ENCODE peak calls at places on chromosomes 11 and 22, in four cellular contexts. One of them, this sample, is unnamed.

GRCh38 chr22:38026130-38027111 is 30.8 kb upstream of the PICK1 start:
- DNase-seq in CD8-positive, alpha-beta T cell: no peak
- DNase-seq in omental fat pad: no peak
- DNase-seq in osteoblast: peak; percentile 62
- DNase-seq in this sample: no peak

GRCh38 chr11:70603756-70604211 is 205.5 kb downstream of the CTTN start:
- DNase-seq in omental fat pad: no peak
- DNase-seq in CD8-positive, alpha-beta T cell: no peak
- DNase-seq in osteoblast: peak; percentile 79
- DNase-seq in this sample: no peak

GRCh38 chr11:1032310-1032891 is 4.1 kb downstream of the MUC6 start:
- DNase-seq in omental fat pad: no peak
- DNase-seq in osteoblast: no peak
- DNase-seq in CD8-positive, alpha-beta T cell: no peak
- DNase-seq in this sample: no peak

GRCh38 chr11:65524010-65524746 is 705 bp upstream of the SCYL1 start:
- DNase-seq in CD8-positive, alpha-beta T cell: no peak
- DNase-seq in osteoblast: peak; percentile 35
- DNase-seq in omental fat pad: no peak
- DNase-seq in this sample: no peak

GRCh38 chr11:9169595-9170295 is 78.3 kb upstream of the SCUBE2 start:
- DNase-seq in osteoblast: no peak
- DNase-seq in omental fat pad: no peak
- DNase-seq in CD8-positive, alpha-beta T cell: no peak
- DNase-seq in this sample: no peak

GRCh38 chr11:31656051-31656450 is 146.5 kb downstream of the ELP4 start:
- DNase-seq in osteoblast: no peak
- DNase-seq in omental fat pad: no peak
- DNase-seq in CD8-positive, alpha-beta T cell: no peak
- DNase-seq in this sample: no peak

GRCh38 chr11:107218123-107219084 is 200.1 kb upstream of the GUCY1A2 start:
- DNase-seq in osteoblast: no peak
- DNase-seq in omental fat pad: no peak
- DNase-seq in CD8-positive, alpha-beta T cell: no peak
- DNase-seq in this sample: no peak

GRCh38 chr11:102361100-102362021 is 14.3 kb downstream of the BIRC2 start:
- DNase-seq in omental fat pad: no peak
- DNase-seq in osteoblast: no peak
- DNase-seq in CD8-positive, alpha-beta T cell: peak; percentile 53
- DNase-seq in this sample: no peak

GRCh38 chr22:19789828-19790227 is 29.2 kb downstream of the TBX1 start:
- DNase-seq in CD8-positive, alpha-beta T cell: no peak
- DNase-seq in osteoblast: peak; percentile 38
- DNase-seq in omental fat pad: no peak
- DNase-seq in this sample: no peak

GRCh38 chr11:85737738-85738137 is 51.7 kb upstream of the CCDC89 start:
- DNase-seq in osteoblast: no peak
- DNase-seq in CD8-positive, alpha-beta T cell: peak; percentile 31
- DNase-seq in omental fat pad: no peak
- DNase-seq in this sample: no peak

GRCh38 chr22:31345331-31346254 is 553 bp downstream of the PATZ1 start:
- DNase-seq in osteoblast: peak; percentile 100
- DNase-seq in omental fat pad: peak; percentile 44
- DNase-seq in CD8-positive, alpha-beta T cell: peak; percentile 86
- DNase-seq in this sample: peak; percentile 90

GRCh38 chr11:75386912-75387311 is 12.4 kb upstream of the RPS3 start:
- DNase-seq in CD8-positive, alpha-beta T cell: no peak
- DNase-seq in omental fat pad: no peak
- DNase-seq in osteoblast: no peak
- DNase-seq in this sample: no peak

GRCh38 chr22:20953668-20954500 is 13.2 kb upstream of the AIFM3 start:
- DNase-seq in CD8-positive, alpha-beta T cell: no peak
- DNase-seq in omental fat pad: no peak
- DNase-seq in osteoblast: peak; percentile 51
- DNase-seq in this sample: no peak

GRCh38 chr22:30423296-30423958 is 2.1 kb upstream of the MTFP1 start:
- DNase-seq in osteoblast: no peak
- DNase-seq in omental fat pad: no peak
- DNase-seq in CD8-positive, alpha-beta T cell: peak; percentile 38
- DNase-seq in this sample: no peak

GRCh38 chr11:47783087-47783610 is 16.0 kb upstream of the FNBP4 start:
- DNase-seq in CD8-positive, alpha-beta T cell: no peak
- DNase-seq in omental fat pad: no peak
- DNase-seq in osteoblast: no peak
- DNase-seq in this sample: no peak

GRCh38 chr22:40975346-40975745 is 24.2 kb downstream of the RBX1 start:
- DNase-seq in omental fat pad: no peak
- DNase-seq in CD8-positive, alpha-beta T cell: no peak
- DNase-seq in osteoblast: no peak
- DNase-seq in this sample: no peak

GRCh38 chr11:117796456-117797428 is at the start of gene DSCAML1:
- DNase-seq in omental fat pad: no peak
- DNase-seq in osteoblast: peak; percentile 88
- DNase-seq in CD8-positive, alpha-beta T cell: no peak
- DNase-seq in this sample: peak; percentile 60

GRCh38 chr22:43892183-43892894 is 526 bp upstream of the PNPLA5 start:
- DNase-seq in omental fat pad: no peak
- DNase-seq in CD8-positive, alpha-beta T cell: no peak
- DNase-seq in osteoblast: peak; percentile 58
- DNase-seq in this sample: no peak

GRCh38 chr11:133163463-133164419 is 368.6 kb downstream of the OPCML start:
- DNase-seq in CD8-positive, alpha-beta T cell: no peak
- DNase-seq in omental fat pad: no peak
- DNase-seq in osteoblast: peak; percentile 78
- DNase-seq in this sample: no peak

GRCh38 chr11:44305643-44306468 is 4.1 kb downstream of the ALX4 start:
- DNase-seq in omental fat pad: no peak
- DNase-seq in osteoblast: peak; percentile 75
- DNase-seq in CD8-positive, alpha-beta T cell: no peak
- DNase-seq in this sample: peak; percentile 51

GRCh38 chr11:78386551-78386950 is 31.1 kb downstream of the GAB2 start:
- DNase-seq in omental fat pad: no peak
- DNase-seq in CD8-positive, alpha-beta T cell: no peak
- DNase-seq in osteoblast: no peak
- DNase-seq in this sample: no peak

GRCh38 chr11:69825941-69826340 is 6.7 kb upstream of the FGF3 start:
- DNase-seq in osteoblast: peak; percentile 79
- DNase-seq in CD8-positive, alpha-beta T cell: no peak
- DNase-seq in omental fat pad: no peak
- DNase-seq in this sample: no peak

GRCh38 chr11:28860898-28861297 is 752.7 kb downstream of the METTL15 start:
- DNase-seq in CD8-positive, alpha-beta T cell: no peak
- DNase-seq in osteoblast: peak; percentile 14
- DNase-seq in omental fat pad: no peak
- DNase-seq in this sample: no peak

GRCh38 chr11:34502949-34503348 is 10.6 kb downstream of the ELF5 start:
- DNase-seq in CD8-positive, alpha-beta T cell: no peak
- DNase-seq in omental fat pad: no peak
- DNase-seq in osteoblast: no peak
- DNase-seq in this sample: no peak

GRCh38 chr11:94740083-94740974 is 27.8 kb upstream of the AMOTL1 start:
- DNase-seq in omental fat pad: no peak
- DNase-seq in osteoblast: peak; percentile 93
- DNase-seq in CD8-positive, alpha-beta T cell: no peak
- DNase-seq in this sample: peak; percentile 57

GRCh38 chr11:2812371-2812991 is 73.1 kb downstream of the CDKN1C start:
- DNase-seq in omental fat pad: no peak
- DNase-seq in CD8-positive, alpha-beta T cell: no peak
- DNase-seq in osteoblast: peak; percentile 90
- DNase-seq in this sample: peak; percentile 59

GRCh38 chr11:64610596-64610995 is 19.6 kb downstream of the SLC22A12 start:
- DNase-seq in osteoblast: no peak
- DNase-seq in CD8-positive, alpha-beta T cell: no peak
- DNase-seq in omental fat pad: no peak
- DNase-seq in this sample: no peak

GRCh38 chr11:74010306-74010981 is 1.6 kb upstream of the UCP3 start:
- DNase-seq in CD8-positive, alpha-beta T cell: no peak
- DNase-seq in osteoblast: no peak
- DNase-seq in omental fat pad: no peak
- DNase-seq in this sample: no peak

GRCh38 chr11:19101803-19102520 is 15.0 kb upstream of the ZDHHC13 start:
- DNase-seq in CD8-positive, alpha-beta T cell: no peak
- DNase-seq in osteoblast: no peak
- DNase-seq in omental fat pad: no peak
- DNase-seq in this sample: no peak

GRCh38 chr11:34364102-34364501 is 6.3 kb upstream of the ABTB2 start:
- DNase-seq in omental fat pad: no peak
- DNase-seq in osteoblast: no peak
- DNase-seq in CD8-positive, alpha-beta T cell: no peak
- DNase-seq in this sample: no peak

GRCh38 chr11:8356731-8357504 is 93.2 kb upstream of the LMO1 start:
- DNase-seq in osteoblast: peak; percentile 78
- DNase-seq in omental fat pad: peak; percentile 35
- DNase-seq in CD8-positive, alpha-beta T cell: no peak
- DNase-seq in this sample: no peak

GRCh38 chr11:118174006-118174567 is 2.4 kb downstream of the SCN2B start:
- DNase-seq in omental fat pad: no peak
- DNase-seq in CD8-positive, alpha-beta T cell: no peak
- DNase-seq in osteoblast: peak; percentile 67
- DNase-seq in this sample: no peak

GRCh38 chr11:110890995-110891394 is 178.8 kb upstream of the ARHGAP20 start:
- DNase-seq in osteoblast: no peak
- DNase-seq in omental fat pad: no peak
- DNase-seq in CD8-positive, alpha-beta T cell: no peak
- DNase-seq in this sample: no peak

GRCh38 chr11:61571869-61572268 is 9.0 kb downstream of the SYT7 start:
- DNase-seq in osteoblast: no peak
- DNase-seq in omental fat pad: no peak
- DNase-seq in CD8-positive, alpha-beta T cell: no peak
- DNase-seq in this sample: no peak

GRCh38 chr11:90134420-90135003 is at the start of gene NAALAD2:
- DNase-seq in osteoblast: peak; percentile 39
- DNase-seq in CD8-positive, alpha-beta T cell: no peak
- DNase-seq in omental fat pad: no peak
- DNase-seq in this sample: peak; percentile 56

GRCh38 chr11:122791411-122791810 is 46.9 kb upstream of the CRTAM start:
- DNase-seq in omental fat pad: no peak
- DNase-seq in osteoblast: no peak
- DNase-seq in CD8-positive, alpha-beta T cell: no peak
- DNase-seq in this sample: no peak

GRCh38 chr11:783581-784015 is 6.3 kb downstream of the CEND1 start:
- DNase-seq in omental fat pad: no peak
- DNase-seq in osteoblast: peak; percentile 99
- DNase-seq in CD8-positive, alpha-beta T cell: no peak
- DNase-seq in this sample: peak; percentile 81

GRCh38 chr22:20091690-20092476 is 11.8 kb downstream of the DGCR8 start:
- DNase-seq in omental fat pad: no peak
- DNase-seq in osteoblast: no peak
- DNase-seq in CD8-positive, alpha-beta T cell: no peak
- DNase-seq in this sample: no peak

GRCh38 chr22:20567993-20568417 is 60.6 kb downstream of the MED15 start:
- DNase-seq in CD8-positive, alpha-beta T cell: no peak
- DNase-seq in omental fat pad: no peak
- DNase-seq in osteoblast: peak; percentile 82
- DNase-seq in this sample: no peak

GRCh38 chr11:27716850-27717249 is 16.6 kb upstream of the BDNF start:
- DNase-seq in osteoblast: peak; percentile 80
- DNase-seq in CD8-positive, alpha-beta T cell: no peak
- DNase-seq in omental fat pad: no peak
- DNase-seq in this sample: no peak
- TF ChIP-seq CTCF in osteoblast: peak; percentile 31
- TF ChIP-seq CTCF in CD8-positive, alpha-beta T cell: no peak
- TF ChIP-seq CTCF in omental fat pad: no peak
- TF ChIP-seq CTCF in this sample: no peak

GRCh38 chr11:4891996-4892640 is 10.4 kb downstream of the OR51T1 start:
- DNase-seq in CD8-positive, alpha-beta T cell: no peak
- DNase-seq in omental fat pad: no peak
- DNase-seq in osteoblast: peak; percentile 66
- DNase-seq in this sample: no peak
- TF ChIP-seq CTCF in CD8-positive, alpha-beta T cell: no peak
- TF ChIP-seq CTCF in omental fat pad: no peak
- TF ChIP-seq CTCF in osteoblast: peak; percentile 27
- TF ChIP-seq CTCF in this sample: peak; percentile 21

GRCh38 chr11:12288212-12288933 is 89.0 kb upstream of the PARVA start:
- DNase-seq in osteoblast: peak; percentile 96
- DNase-seq in CD8-positive, alpha-beta T cell: peak; percentile 44
- DNase-seq in omental fat pad: peak; percentile 75
- DNase-seq in this sample: peak; percentile 89
- TF ChIP-seq CTCF in osteoblast: peak; percentile 100
- TF ChIP-seq CTCF in CD8-positive, alpha-beta T cell: peak; percentile 59
- TF ChIP-seq CTCF in omental fat pad: peak; percentile 67
- TF ChIP-seq CTCF in this sample: peak; percentile 77

GRCh38 chr22:47247609-47248240 is 485.3 kb downstream of the TBC1D22A start:
- DNase-seq in CD8-positive, alpha-beta T cell: no peak
- DNase-seq in omental fat pad: no peak
- DNase-seq in osteoblast: no peak
- DNase-seq in this sample: no peak
- TF ChIP-seq CTCF in CD8-positive, alpha-beta T cell: no peak
- TF ChIP-seq CTCF in omental fat pad: no peak
- TF ChIP-seq CTCF in osteoblast: no peak
- TF ChIP-seq CTCF in this sample: no peak

DNA sequence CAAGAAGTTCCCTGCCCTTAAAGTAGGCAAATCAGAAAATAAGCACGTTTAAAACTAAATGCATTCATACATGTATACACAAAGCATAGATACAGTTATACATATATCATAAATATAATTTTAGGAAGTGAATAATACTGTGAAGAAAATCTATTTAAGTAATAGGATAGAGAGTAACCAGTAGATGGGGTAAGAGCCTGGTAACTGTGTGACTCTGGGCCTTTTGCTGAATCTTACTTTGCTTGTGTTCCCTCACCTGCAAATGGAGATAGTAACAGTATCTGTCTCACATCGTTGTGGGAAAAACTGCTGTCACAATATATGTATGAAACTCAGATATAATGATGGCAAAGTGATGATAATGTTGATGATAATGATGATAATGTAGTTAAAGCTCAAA is 29.9 kb downstream of the MS4A2 start:
- DNase-seq in osteoblast: no peak
- DNase-seq in CD8-positive, alpha-beta T cell: no peak
- DNase-seq in omental fat pad: no peak
- DNase-seq in this sample: no peak
- TF ChIP-seq CTCF in osteoblast: no peak
- TF ChIP-seq CTCF in CD8-positive, alpha-beta T cell: no peak
- TF ChIP-seq CTCF in omental fat pad: no peak
- TF ChIP-seq CTCF in this sample: no peak

This sample was measured in mesothelial cell of epicardium.